ENCODE peak calls at places on chromosomes 5 and 9, in five cellular contexts. P is lower lobe of right lung, V is OCI-LY7, X is PC-9, R is right cardiac atrium. Z is an unnamed sample. For H3K9me3, the result is how much of the 10 kb centered on the place peaks cover.

GRCh38 chr5:53578854-53579253 is 18.4 kb downstream of the NDUFS4 start:
- DNase-seq in V (no peak), P (no peak), R (no peak), X (no peak), Z (no peak)

GRCh38 chr5:101976933-101977332 is 319.2 kb downstream of the SLCO4C1 start:
- DNase-seq in P (no peak), V (no peak), X (no peak), R (no peak), Z (no peak)

GRCh38 chr9:89963280-89963679 is 358.5 kb downstream of the GADD45G start:
- DNase-seq in P (no peak), V (no peak), X (no peak), R (no peak), Z (no peak)

GRCh38 chr9:131382850-131383729 is 10.8 kb upstream of the PRRC2B start:
- DNase-seq in R (peak), X (peak), P (no peak), V (no peak), Z (no peak)

GRCh38 chr5:96648598-96648997 is 13.6 kb upstream of the CAST start:
- DNase-seq in P (no peak), X (no peak), R (no peak), V (no peak), Z (no peak)

GRCh38 chr5:18999478-18999877 is 988.5 kb downstream of the CDH18 start:
- DNase-seq in X (peak), R (no peak), P (no peak), V (no peak), Z (no peak)

GRCh38 chr9:75824816-75825568 is 65.5 kb upstream of the PCSK5 start:
- DNase-seq in V (no peak), R (no peak), P (no peak), X (no peak), Z (no peak)

GRCh38 chr9:134694714-134695113 is 53.1 kb downstream of the COL5A1 start:
- DNase-seq in V (no peak), P (peak), R (peak), X (no peak), Z (no peak)

GRCh38 chr5:172602712-172603289 is 38.3 kb upstream of the NEURL1B start:
- DNase-seq in X (no peak), R (peak), V (no peak), P (no peak), Z (no peak)

GRCh38 chr5:42005561-42006153 is 80.6 kb downstream of the FBXO4 start:
- DNase-seq in P (no peak), X (peak), V (peak), R (no peak), Z (no peak)

GRCh38 chr9:134474058-134474370 is 147.8 kb downstream of the RXRA start:
- DNase-seq in R (peak), X (no peak), V (no peak), P (no peak), Z (no peak)

GRCh38 chr9:88355166-88355565 is 33.1 kb upstream of the SPIN1 start:
- DNase-seq in V (no peak), X (peak), R (no peak), P (no peak), Z (no peak)

GRCh38 chr9:69758981-69759477 is 782 bp downstream of the PTAR1 start:
- DNase-seq in X (no peak), R (no peak), P (no peak), V (no peak), Z (no peak)

GRCh38 chr9:95585824-95586223 is 69.1 kb upstream of the PTCH1 start:
- DNase-seq in P (no peak), R (no peak), V (no peak), X (no peak), Z (no peak)

GRCh38 chr9:5665059-5665458 is 36.2 kb downstream of the RIC1 start:
- DNase-seq in P (no peak), R (no peak), V (no peak), X (no peak), Z (no peak)

GRCh38 chr5:35016179-35017056 is 31.3 kb downstream of the AGXT2 start:
- DNase-seq in P (no peak), R (no peak), V (no peak), X (no peak), Z (no peak)

GRCh38 chr5:82538339-82539034 is 260.3 kb upstream of the RPS23 start:
- DNase-seq in X (no peak), P (no peak), R (peak), V (no peak), Z (no peak)

GRCh38 chr5:66538531-66538930 is 57.7 kb upstream of the MAST4 start:
- DNase-seq in X (no peak), V (no peak), R (no peak), P (no peak), Z (no peak)

GRCh38 chr5:179253730-179254129 is 91.5 kb downstream of the ADAMTS2 start:
- DNase-seq in X (no peak), V (no peak), R (peak), P (no peak), Z (no peak)

GRCh38 chr5:170722316-170722715 is 61.2 kb upstream of the GABRP start:
- DNase-seq in P (no peak), X (no peak), V (no peak), R (no peak), Z (no peak)

GRCh38 chr5:14593326-14594036 is 11.9 kb downstream of the OTULINL start:
- DNase-seq in X (no peak), P (no peak), R (no peak), V (no peak), Z (no peak)

GRCh38 chr9:108834959-108835696 is 20.7 kb downstream of the ACTL7B start:
- DNase-seq in V (no peak), X (no peak), R (no peak), P (no peak), Z (no peak)

GRCh38 chr9:20693068-20693467 is 9.0 kb downstream of the FOCAD start:
- DNase-seq in R (no peak), X (no peak), V (no peak), P (no peak), Z (no peak)

DNA sequence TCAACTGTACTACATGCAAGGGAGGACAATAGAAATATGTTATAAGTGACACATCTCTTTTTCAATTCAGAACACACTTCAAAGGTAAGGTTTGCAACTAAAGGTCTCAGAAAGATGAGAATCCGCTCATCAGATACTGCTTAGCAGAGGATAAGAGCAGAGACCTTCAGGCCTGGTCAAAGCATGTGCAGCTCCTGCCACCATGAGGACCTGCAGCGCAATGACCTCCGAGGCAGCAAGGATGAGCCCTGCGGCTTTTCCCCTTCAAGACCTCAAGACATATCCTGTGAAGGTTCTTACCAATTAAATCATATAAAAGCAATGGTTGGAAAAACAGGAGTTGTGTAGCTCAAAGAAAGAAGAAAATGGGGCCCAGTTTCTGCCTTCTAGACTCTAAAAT is 135.8 kb downstream of the TRIM36 start:
- DNase-seq in R (peak), V (no peak), P (no peak), X (no peak), Z (no peak)
- H3K9me3 ChIP-seq in R (under half), V (under half), P (under half), X (under half), Z (under half)

GRCh38 chr9:71876829-71877228 is 34.2 kb downstream of the ABHD17B start:
- DNase-seq in V (no peak), X (no peak), R (no peak), P (no peak), Z (no peak)

GRCh38 chr9:71884005-71884404 is 27.0 kb downstream of the ABHD17B start:
- DNase-seq in R (no peak), P (no peak), X (no peak), V (no peak), Z (no peak)

GRCh38 chr9:71876106-71876505 is 34.9 kb downstream of the ABHD17B start:
- DNase-seq in V (no peak), X (no peak), P (no peak), R (no peak), Z (no peak)

GRCh38 chr9:71879644-71880174 is 31.3 kb downstream of the ABHD17B start:
- DNase-seq in R (no peak), V (no peak), P (no peak), X (no peak), Z (no peak)

GRCh38 chr9:71878327-71879274 is 32.4 kb downstream of the ABHD17B start:
- DNase-seq in R (no peak), P (no peak), V (no peak), X (no peak), Z (no peak)
- H3K9me3 ChIP-seq in R (under half), P (under half), V (half or more), X (under half), Z (under half)

GRCh38 chr5:141362719-141363118 is 1.2 kb upstream of the PCDHGA5 start:
- DNase-seq in P (no peak), X (no peak), R (no peak), V (peak), Z (no peak)
- H3K9me3 ChIP-seq in P (half or more), X (under half), R (under half), V (under half), Z (under half)

GRCh38 chr5:134979416-134979815 is 11.7 kb downstream of the CATSPER3 start:
- DNase-seq in P (no peak), R (no peak), X (no peak), V (no peak), Z (no peak)
- H3K9me3 ChIP-seq in P (under half), R (under half), X (under half), V (under half), Z (under half)

DNA sequence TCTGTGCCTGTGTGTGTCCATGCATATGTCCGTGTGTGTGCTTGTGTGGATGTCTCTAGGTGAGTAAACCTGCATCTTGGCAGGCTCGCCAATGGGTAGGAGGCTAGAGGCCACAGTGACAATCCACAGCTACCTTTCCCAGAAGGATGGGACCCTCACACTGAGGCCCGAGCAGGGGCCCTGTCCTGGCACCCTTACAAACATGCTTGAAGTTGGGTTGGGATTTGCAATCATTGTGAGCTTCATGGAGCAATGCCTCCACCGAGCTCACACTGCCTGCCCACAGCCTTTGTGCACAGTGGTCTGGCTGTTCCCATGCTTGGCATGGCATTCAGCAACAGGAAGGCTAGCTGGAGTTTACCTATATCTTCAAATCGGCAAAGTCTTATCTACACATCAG is 311.1 kb upstream of the IRX1 start:
- DNase-seq in X (no peak), P (no peak), R (no peak), V (no peak), Z (no peak)
- H3K9me3 ChIP-seq in X (under half), P (under half), R (under half), V (under half), Z (under half)

GRCh38 chr9:123470991-123471770 is 115.2 kb downstream of the CRB2 start:
- DNase-seq in P (no peak), V (no peak), X (no peak), R (no peak), Z (no peak)
- H3K9me3 ChIP-seq in P (under half), V (under half), X (under half), R (under half), Z (under half)

DNA sequence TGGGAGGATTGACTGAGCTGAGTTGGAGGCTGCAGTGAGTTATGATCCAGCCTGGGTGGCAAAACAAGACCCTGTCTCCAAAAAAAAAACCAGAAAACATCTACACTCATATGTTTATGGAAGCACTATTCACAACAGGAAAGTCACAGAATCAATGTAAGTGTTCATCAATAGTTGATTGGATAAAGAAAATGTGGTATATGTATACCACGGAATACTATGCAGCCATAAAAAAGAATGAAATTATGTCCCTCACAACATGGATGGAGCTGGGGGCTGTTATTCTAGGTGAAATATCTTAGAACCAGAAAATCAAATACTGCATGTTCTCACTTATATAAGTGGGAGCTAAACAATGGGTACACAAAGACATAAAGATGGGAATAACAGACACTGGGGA is 2.8 kb upstream of the SLC25A2 start:
- DNase-seq in P (no peak), R (no peak), X (no peak), V (no peak), Z (no peak)
- H3K9me3 ChIP-seq in P (half or more), R (under half), X (under half), V (under half), Z (under half)

DNA sequence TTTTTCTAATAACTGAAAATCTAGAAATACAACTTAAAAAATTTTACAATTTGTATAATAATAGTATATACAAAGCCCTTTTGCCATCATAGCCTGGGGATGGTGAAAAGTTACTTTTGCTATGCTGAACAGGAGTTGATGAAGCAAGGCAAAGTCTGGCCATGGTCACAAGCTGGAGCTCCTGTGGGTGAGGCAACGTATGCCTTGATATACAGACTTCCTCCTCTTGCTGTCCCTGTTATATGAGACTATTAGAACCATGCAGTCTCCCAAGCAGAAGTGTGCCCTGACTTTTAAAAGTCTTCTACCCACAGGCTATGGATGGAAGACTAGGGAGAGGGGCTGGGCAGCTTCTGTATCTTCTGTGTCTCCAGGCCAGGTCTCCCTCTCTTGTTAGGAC is 15.7 kb downstream of the FAM151B start:
- DNase-seq in R (no peak), X (no peak), P (peak), V (no peak), Z (no peak)
- H3K9me3 ChIP-seq in R (under half), X (under half), P (under half), V (under half), Z (under half)

Z was measured in T-helper 17 cell.